ENCODE peak calls at places on chromosome 16, in seven cellular contexts. W, D, X, M, E, O and R are unnamed samples.

GRCh38 chr16:20507280-20507679 is 56.0 kb downstream of the ACSM2A start:
- ATAC-seq in O (no peak), W (no peak), D (no peak), M (no peak), X (no peak), E (no peak), R (no peak)

GRCh38 chr16:12971216-12971615 is 69.8 kb downstream of the SHISA9 start:
- ATAC-seq in O (no peak), D (no peak), M (no peak), X (no peak), W (no peak), E (no peak), R (no peak)

GRCh38 chr16:75023019-75023418 is 24.2 kb downstream of the ZNRF1 start:
- ATAC-seq in O (peak), X (no peak), M (no peak), E (no peak), D (peak), W (no peak), R (no peak)

GRCh38 chr16:50248845-50249244 is 17.5 kb upstream of the ADCY7 start:
- ATAC-seq in D (no peak), E (no peak), M (no peak), W (no peak), X (no peak), O (no peak), R (no peak)

GRCh38 chr16:66503612-66504011 is 46.3 kb downstream of the TK2 start:
- ATAC-seq in M (no peak), E (no peak), W (no peak), O (no peak), X (no peak), D (no peak), R (no peak)

GRCh38 chr16:68490829-68491575 is 42.7 kb upstream of the SMPD3 start:
- ATAC-seq in M (no peak), W (no peak), D (no peak), O (no peak), X (no peak), E (no peak), R (peak)

GRCh38 chr16:57590654-57591085 is 37.8 kb upstream of the ADGRG1 start:
- ATAC-seq in X (peak), O (peak), E (no peak), W (no peak), D (peak), M (no peak), R (no peak)

GRCh38 chr16:9077001-9077809 is 14.2 kb upstream of the HAPSTR1 start:
- ATAC-seq in W (no peak), O (no peak), E (no peak), D (peak), X (no peak), M (no peak), R (peak)

GRCh38 chr16:46832757-46833464 is 1.9 kb upstream of the C16orf87 start:
- ATAC-seq in E (no peak), O (no peak), M (no peak), X (no peak), W (no peak), D (no peak), R (no peak)

GRCh38 chr16:87874639-87875472 is 5.5 kb upstream of the SLC7A5 start:
- ATAC-seq in O (peak), M (peak), E (no peak), D (peak), W (no peak), X (no peak), R (peak)

GRCh38 chr16:4239020-4239419 is 2.9 kb downstream of the SRL start:
- ATAC-seq in W (no peak), D (no peak), O (no peak), M (no peak), X (peak), E (no peak), R (no peak)

GRCh38 chr16:3274490-3274889 is 8.8 kb upstream of the ZNF263 start:
- ATAC-seq in O (no peak), D (no peak), X (no peak), M (no peak), W (no peak), E (no peak), R (no peak)

GRCh38 chr16:56662357-56663354 is 4.9 kb downstream of the MT1F start:
- ATAC-seq in X (no peak), O (peak), D (peak), E (no peak), M (peak), W (peak), R (peak)

GRCh38 chr16:3541527-3542152 is 35.6 kb downstream of the NLRC3 start:
- ATAC-seq in M (no peak), W (no peak), E (no peak), O (no peak), D (no peak), X (no peak), R (no peak)

GRCh38 chr16:13708361-13708760 is 211.6 kb upstream of the ERCC4 start:
- ATAC-seq in D (no peak), X (no peak), O (no peak), W (no peak), M (no peak), E (no peak), R (no peak)

GRCh38 chr16:55760665-55761035 is 72.2 kb downstream of the CES1 start:
- ATAC-seq in E (no peak), W (no peak), D (no peak), M (no peak), X (peak), O (no peak), R (no peak)

GRCh38 chr16:21275529-21275928 is 2.6 kb downstream of the CRYM start:
- ATAC-seq in W (no peak), M (no peak), X (no peak), D (no peak), O (no peak), E (no peak), R (no peak)

GRCh38 chr16:11410382-11411058 is 65.3 kb downstream of the RMI2 start:
- ATAC-seq in O (no peak), W (no peak), M (no peak), X (peak), E (peak), D (no peak), R (no peak)

GRCh38 chr16:11180489-11180888 is 75.5 kb downstream of the SOCS1 start:
- ATAC-seq in X (peak), O (no peak), M (peak), E (no peak), W (peak), D (no peak), R (peak)

GRCh38 chr16:66382966-66383299 is 16.4 kb downstream of the CDH5 start:
- ATAC-seq in D (no peak), W (no peak), M (no peak), E (no peak), O (no peak), X (no peak), R (no peak)

GRCh38 chr16:26665166-26665939 is 401.4 kb upstream of the C16orf82 start:
- ATAC-seq in W (no peak), M (no peak), D (peak), E (no peak), O (peak), X (no peak), R (no peak)

GRCh38 chr16:87652799-87653198 is 50.5 kb downstream of the JPH3 start:
- ATAC-seq in O (no peak), X (no peak), M (no peak), E (no peak), W (peak), D (no peak), R (no peak)

GRCh38 chr16:19520861-19521331 is 1.0 kb downstream of the GDE1 start:
- ATAC-seq in M (no peak), D (no peak), W (no peak), X (no peak), O (no peak), E (no peak), R (no peak)

GRCh38 chr16:86751081-86752030 is 173.0 kb downstream of the FOXL1 start:
- ATAC-seq in O (no peak), D (no peak), W (no peak), M (no peak), X (no peak), E (no peak), R (no peak)

GRCh38 chr16:30076276-30076791 is 540 bp downstream of the PPP4C start:
- ATAC-seq in D (no peak), X (peak), M (peak), O (peak), E (peak), W (peak), R (peak)